ENCODE peak calls at places on chromosomes 7 and 10, in five cellular contexts. G is HCT116; O is A549; Z is CD8-positive, alpha-beta T cell; U is heart right ventricle. Y is an unnamed sample.

GRCh38 chr7:37669818-37670217 is 13.7 kb upstream of the GPR141 start:
- DNase-seq in G (no peak), O (no peak), Z (no peak), U (no peak), Y (no peak)

GRCh38 chr7:132430863-132431822 is 145.1 kb downstream of the PLXNA4 start:
- DNase-seq in G (no peak), O (peak; percentile 39), Z (peak; percentile 39), U (no peak), Y (no peak)

GRCh38 chr10:75613685-75614587 is 182.5 kb downstream of the LRMDA start:
- DNase-seq in G (no peak), O (no peak), Z (no peak), U (no peak), Y (no peak)

GRCh38 chr7:137996386-137996851 is 5.5 kb downstream of the CREB3L2 start:
- DNase-seq in G (no peak), O (no peak), Z (no peak), U (peak; percentile 60), Y (no peak)

GRCh38 chr10:26612151-26612915 is 85.2 kb upstream of the PDSS1 start:
- DNase-seq in G (no peak), O (no peak), Z (no peak), U (no peak), Y (no peak)

GRCh38 chr7:981793-982510 is 1.0 kb upstream of the CYP2W1 start:
- DNase-seq in G (no peak), O (no peak), Z (no peak), U (no peak), Y (no peak)

GRCh38 chr10:43137971-43138756 is at the start of gene CSGALNACT2:
- DNase-seq in G (peak; percentile 34), O (peak; percentile 82), Z (peak; percentile 81), U (peak; percentile 86), Y (peak; percentile 78)

GRCh38 chr10:93152136-93152535 is 78.4 kb downstream of the CYP26A1 start:
- DNase-seq in G (no peak), O (no peak), Z (no peak), U (no peak), Y (no peak)

GRCh38 chr7:151700621-151701185 is 176.2 kb downstream of the PRKAG2 start:
- DNase-seq in G (no peak), O (no peak), Z (no peak), U (no peak), Y (no peak)

GRCh38 chr7:123329988-123330643 is 130.3 kb upstream of the SLC13A1 start:
- DNase-seq in G (no peak), O (no peak), Z (no peak), U (no peak), Y (no peak)

GRCh38 chr10:131832056-131832685 is 68.6 kb upstream of the PPP2R2D start:
- DNase-seq in G (no peak), O (no peak), Z (no peak), U (no peak), Y (peak; percentile 39)

GRCh38 chr10:31644931-31645633 is 283.5 kb downstream of the ARHGAP12 start:
- DNase-seq in G (no peak), O (no peak), Z (no peak), U (no peak), Y (no peak)

GRCh38 chr7:92002720-92003119 is 62.1 kb downstream of the AKAP9 start:
- DNase-seq in G (no peak), O (no peak), Z (no peak), U (no peak), Y (no peak)

GRCh38 chr7:105084581-105084980 is 70.6 kb downstream of the KMT2E start:
- DNase-seq in G (no peak), O (no peak), Z (no peak), U (no peak), Y (no peak)

GRCh38 chr7:105087981-105088380 is 74.0 kb downstream of the KMT2E start:
- DNase-seq in G (no peak), O (no peak), Z (no peak), U (no peak), Y (no peak)

GRCh38 chr7:105088456-105088855 is 74.5 kb downstream of the KMT2E start:
- DNase-seq in G (no peak), O (no peak), Z (no peak), U (no peak), Y (no peak)

GRCh38 chr7:105086850-105087249 is 72.8 kb downstream of the KMT2E start:
- DNase-seq in G (no peak), O (no peak), Z (no peak), U (no peak), Y (no peak)
- H3K9me3 ChIP-seq in G (no peaks in the 10 kb centered on the region), O (no peaks in the 10 kb centered on the region), Z (no peaks in the 10 kb centered on the region), U (no peaks in the 10 kb centered on the region), Y (no peaks in the 10 kb centered on the region)

DNA sequence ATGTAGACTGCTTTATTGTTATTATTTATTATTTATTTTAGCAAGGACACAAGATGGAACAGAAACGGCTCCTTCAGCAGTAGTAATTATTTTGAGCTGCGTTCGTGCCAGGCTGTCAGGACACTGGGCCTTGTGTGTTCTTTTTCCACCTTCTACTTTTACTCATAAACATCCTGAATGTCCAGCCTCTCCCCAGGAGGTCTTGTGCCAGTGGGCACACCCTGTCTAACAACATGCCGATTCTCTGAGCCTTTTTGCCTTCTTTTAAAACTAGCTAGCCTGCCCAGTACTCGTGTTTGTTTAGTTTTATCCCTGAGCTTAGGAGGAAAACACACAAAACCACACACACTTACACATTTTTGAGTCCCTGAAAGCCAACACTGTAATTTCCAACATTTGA is 1.2 kb downstream of the SCIN start:
- DNase-seq in G (no peak), O (no peak), Z (no peak), U (no peak), Y (no peak)
- H3K27ac ChIP-seq in G (no peak overlapping the region), O (no peak overlapping the region), Z (no peak overlapping the region), U (no peak overlapping the region), Y (no peak overlapping the region)

DNA sequence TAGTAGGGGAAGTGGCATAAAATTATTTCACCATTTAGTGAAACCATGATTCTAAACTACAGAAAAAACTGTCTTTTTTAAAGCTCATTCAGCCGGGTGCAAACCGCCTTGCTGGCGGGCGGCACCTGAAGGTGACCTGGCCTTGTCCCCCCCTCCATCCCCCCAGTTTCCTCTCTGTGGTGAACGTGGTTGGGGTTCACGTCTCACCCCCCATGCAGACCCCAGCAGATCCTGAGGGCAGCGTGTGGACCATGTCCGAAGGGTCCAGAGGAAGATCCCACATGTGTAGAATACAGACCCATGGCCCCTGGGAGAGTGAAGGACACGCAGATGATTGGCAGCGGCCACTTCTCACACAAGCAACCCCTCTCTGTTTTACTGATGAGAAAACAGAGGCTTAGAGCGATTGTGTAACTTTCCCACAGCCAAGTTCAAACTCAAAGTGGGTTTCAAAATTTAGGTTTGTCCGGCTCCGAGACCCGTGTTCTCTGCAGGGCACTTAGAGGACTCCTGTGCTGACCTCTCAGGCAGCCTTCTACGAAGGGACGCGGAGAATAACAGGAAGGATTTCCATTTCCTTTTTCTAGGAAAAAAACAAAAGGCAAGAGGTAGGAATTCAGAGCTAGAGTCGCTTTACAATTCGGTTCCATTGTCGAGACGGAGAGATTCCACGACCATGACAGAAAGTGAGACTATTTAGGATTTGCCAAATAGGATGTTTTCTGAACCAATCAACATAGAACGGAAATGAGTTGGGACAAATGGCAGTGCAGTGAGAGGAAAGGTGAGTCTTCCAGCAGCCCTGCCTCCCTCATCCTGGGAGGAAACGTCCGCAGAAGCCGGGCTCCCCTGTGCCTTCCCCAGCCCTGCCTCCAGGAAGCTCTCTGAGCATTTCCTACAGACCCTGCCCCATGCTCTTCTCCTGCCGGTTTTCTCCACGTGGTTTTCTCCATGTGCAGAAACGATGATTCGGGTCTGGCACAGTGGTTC is 67.6 kb upstream of the PITRM1 start:
- DNase-seq in G (no peak), O (no peak), Z (no peak), U (no peak), Y (no peak)
- TF ChIP-seq CTCF in G (no peak), O (no peak), Z (peak; percentile 24), U (no peak), Y (no peak)

DNA sequence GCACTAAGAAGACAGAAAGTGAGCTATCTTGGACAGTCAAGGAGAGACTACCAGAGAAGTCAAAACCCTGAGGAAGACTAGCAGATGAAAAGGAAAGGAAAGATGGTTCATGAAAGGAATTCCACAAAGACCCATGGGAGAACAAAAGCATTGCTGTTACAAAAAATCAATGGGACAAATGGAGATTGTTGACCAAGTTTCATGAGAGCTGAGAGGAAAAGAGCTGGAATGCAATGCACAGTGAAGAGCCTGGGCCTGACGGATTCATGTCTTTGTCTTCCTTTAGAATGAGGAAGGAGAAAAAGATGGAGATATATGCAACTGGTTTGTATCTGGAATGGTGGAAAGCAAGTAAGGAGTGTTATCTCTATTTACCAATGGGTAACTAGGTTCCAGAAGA is 17.3 kb downstream of the TMEM243 start:
- DNase-seq in G (no peak), O (no peak), Z (no peak), U (no peak), Y (no peak)
- H3K9me3 ChIP-seq in G (peaks cover 13% of the 10 kb centered on the region), O (peaks cover 25% of the 10 kb centered on the region), Z (peaks cover 11% of the 10 kb centered on the region), U (peaks cover 21% of the 10 kb centered on the region), Y (peaks cover 28% of the 10 kb centered on the region)

DNA sequence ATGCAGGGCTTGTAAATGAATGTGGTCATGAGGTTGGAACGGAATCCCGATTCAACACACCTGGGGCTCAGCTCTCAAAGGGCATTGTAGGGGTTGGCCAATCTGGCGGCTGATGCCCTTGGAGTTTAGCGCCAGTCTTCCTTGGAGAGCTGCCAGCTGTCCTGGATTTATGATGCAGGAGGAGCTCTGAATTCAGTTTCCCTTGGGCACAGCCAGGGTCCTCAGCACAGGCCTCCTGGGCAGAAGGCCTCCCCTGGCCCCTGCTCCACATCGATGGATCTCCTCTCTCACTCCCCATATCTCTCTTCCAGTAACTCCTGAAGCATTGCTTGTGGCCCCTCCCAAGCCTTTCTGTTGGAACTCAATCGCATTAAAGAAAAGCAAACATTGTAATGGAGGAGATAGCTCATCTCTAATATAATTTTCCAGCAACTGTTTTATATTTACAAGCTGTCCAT is 985 bp upstream of the CYTH3 start:
- DNase-seq in G (no peak), O (no peak), Z (no peak), U (no peak), Y (no peak)
- H3K27ac ChIP-seq in G (no peak overlapping the region), O (peak overlapping the region; percentile 82), Z (no peak overlapping the region), U (no peak overlapping the region), Y (no peak overlapping the region)

DNA sequence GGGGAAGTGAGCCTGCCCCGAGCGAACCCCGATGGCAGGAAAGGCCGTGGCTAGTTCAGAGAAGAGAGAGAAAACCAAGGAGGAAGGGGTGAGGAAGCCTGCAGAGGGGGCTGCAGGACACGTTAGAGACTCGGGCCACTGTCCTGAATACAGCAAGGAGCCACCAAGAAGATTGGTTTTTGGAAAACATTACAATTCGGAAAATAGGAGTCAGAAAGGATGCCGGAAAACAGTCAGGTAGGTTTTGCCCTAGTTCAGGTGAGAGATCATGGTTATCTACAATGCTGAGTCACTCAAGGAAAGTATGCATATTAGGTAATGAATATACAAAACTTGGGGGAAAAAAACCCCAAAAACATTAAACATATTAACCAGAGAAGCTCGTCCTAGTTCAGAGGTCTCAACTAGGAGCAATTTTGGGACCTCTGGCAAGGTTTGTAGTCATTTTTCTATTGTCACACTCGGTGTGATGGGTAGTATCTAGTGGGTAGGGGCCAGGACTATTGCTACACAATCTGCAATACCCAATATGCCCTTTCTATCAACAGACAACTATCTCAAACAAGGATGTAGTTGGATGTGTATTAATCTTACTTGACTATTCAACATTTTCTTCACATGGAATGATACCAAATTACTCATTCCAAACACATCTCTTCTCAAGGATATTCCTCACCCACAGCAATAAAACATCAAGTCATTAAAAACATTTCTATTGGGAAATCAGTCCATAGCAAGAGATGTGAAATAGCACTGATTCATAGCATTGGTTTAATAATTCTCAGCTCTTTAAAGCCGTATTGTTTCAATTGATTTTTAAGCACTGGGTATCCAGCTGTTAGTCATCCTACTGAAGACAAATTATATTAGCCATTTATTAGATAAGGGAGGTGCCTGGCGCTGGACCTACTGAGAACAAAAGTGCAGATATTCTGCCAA is 74.4 kb upstream of the RSU1 start:
- DNase-seq in G (peak; percentile 92), O (peak; percentile 51), Z (no peak), U (peak; percentile 54), Y (no peak)
- TF ChIP-seq CTCF in G (peak; percentile 73), O (no peak), Z (peak; percentile 21), U (peak; percentile 66), Y (no peak)

Y was measured in breast epithelium.